ENCODE peak calls at places on chromosome 19, in five cellular contexts. V is GM23338; P is stimulated activated CD4-positive, alpha-beta T cell treated with anti-CD3 and anti-CD28 coated beads, Interleukin-15, amount 100 ng/mL, for 1 hour; I is stimulated activated CD8-positive, alpha-beta memory T cell treated with anti-CD3 and anti-CD28 coated beads, Interleukin-15, amount 100 ng/mL, for 1 hour; X is activated naive CD4-positive, alpha-beta T cell treated with anti-CD3 and anti-CD28 coated beads for 36 hours. Z is an unnamed sample.

GRCh38 chr19:39104104-39104708 is 20.0 kb downstream of the ACP7 start:
- DNase-seq in X (no peak), V (no peak), I (no peak), P (no peak), Z (no peak)

GRCh38 chr19:51029718-51030117 is 3.3 kb upstream of the KLK11 start:
- DNase-seq in V (peak), I (no peak), X (no peak), P (no peak), Z (no peak)

GRCh38 chr19:28039677-28040381 is 1173.1 kb downstream of the UQCRFS1 start:
- DNase-seq in I (no peak), V (no peak), X (no peak), P (no peak), Z (no peak)

GRCh38 chr19:57708641-57709354 is at the start of gene ZNF154:
- DNase-seq in V (peak), X (peak), I (no peak), P (peak), Z (peak)

GRCh38 chr19:41537789-41538188 is 38.2 kb upstream of the CEACAM21 start:
- DNase-seq in X (peak), I (no peak), V (peak), P (no peak), Z (peak)

GRCh38 chr19:51531349-51532315 is at the start of gene SIGLEC6:
- DNase-seq in X (no peak), I (no peak), P (no peak), V (peak), Z (peak)

GRCh38 chr19:57578487-57579205 is at the start of gene ZNF416:
- DNase-seq in X (peak), P (peak), I (peak), V (peak), Z (peak)

GRCh38 chr19:55088543-55089265 is 13.0 kb downstream of the EPS8L1 start:
- DNase-seq in X (peak), P (peak), I (peak), V (peak), Z (peak)

GRCh38 chr19:7856277-7856581 is 18.0 kb downstream of the PRR36 start:
- DNase-seq in X (no peak), I (no peak), V (no peak), P (no peak), Z (no peak)

GRCh38 chr19:17721821-17722220 is 2.5 kb downstream of the MAP1S start:
- DNase-seq in P (no peak), V (no peak), I (no peak), X (no peak), Z (no peak)

GRCh38 chr19:49645592-49645991 is 3.6 kb downstream of the SCAF1 start:
- DNase-seq in X (no peak), I (no peak), P (no peak), V (no peak), Z (no peak)

GRCh38 chr19:46976845-46977320 is 42.8 kb upstream of the NPAS1 start:
- DNase-seq in V (peak), P (no peak), I (no peak), X (no peak), Z (no peak)

GRCh38 chr19:2413159-2413558 is 14.2 kb downstream of the TIMM13 start:
- DNase-seq in X (no peak), V (no peak), P (no peak), I (no peak), Z (no peak)

GRCh38 chr19:18021121-18021755 is 13.3 kb downstream of the ARRDC2 start:
- DNase-seq in I (peak), P (peak), X (peak), V (no peak), Z (peak)

GRCh38 chr19:45428385-45429231 is 4.9 kb upstream of the ERCC1 start:
- DNase-seq in I (no peak), P (no peak), V (peak), X (peak), Z (no peak)

Z was measured in mucosa of descending colon.